ENCODE peak calls at places on chromosomes 7 and 10, in four cellular contexts. One of them, this sample, is unnamed. For H3K36me3, the result is how much of the 10 kb centered on the place peaks cover.

GRCh38 chr10:58424176-58424575 is 39.0 kb downstream of the TFAM start:
- DNase-seq in WERI-Rb-1: no peak
- DNase-seq in upper lobe of right lung: no peak
- DNase-seq in colonic mucosa: no peak
- DNase-seq in this sample: no peak

GRCh38 chr10:12914111-12914510 is 87.4 kb downstream of the CCDC3 start:
- DNase-seq in upper lobe of right lung: no peak
- DNase-seq in WERI-Rb-1: no peak
- DNase-seq in colonic mucosa: no peak
- DNase-seq in this sample: no peak

GRCh38 chr7:64544010-64544409 is 18.9 kb downstream of the ZNF680 start:
- DNase-seq in colonic mucosa: no peak
- DNase-seq in upper lobe of right lung: no peak
- DNase-seq in WERI-Rb-1: no peak
- DNase-seq in this sample: no peak

GRCh38 chr7:132485600-132486594 is 90.4 kb downstream of the PLXNA4 start:
- DNase-seq in WERI-Rb-1: no peak
- DNase-seq in upper lobe of right lung: no peak
- DNase-seq in colonic mucosa: no peak
- DNase-seq in this sample: no peak

GRCh38 chr7:155942226-155942950 is 130.1 kb upstream of the SHH start:
- DNase-seq in upper lobe of right lung: no peak
- DNase-seq in colonic mucosa: no peak
- DNase-seq in WERI-Rb-1: no peak
- DNase-seq in this sample: no peak

GRCh38 chr7:45623740-45624391 is 49.7 kb downstream of the ADCY1 start:
- DNase-seq in WERI-Rb-1: no peak
- DNase-seq in colonic mucosa: no peak
- DNase-seq in upper lobe of right lung: no peak
- DNase-seq in this sample: no peak

GRCh38 chr7:30510124-30511074 is 5.8 kb upstream of the GGCT start:
- DNase-seq in upper lobe of right lung: no peak
- DNase-seq in colonic mucosa: peak
- DNase-seq in WERI-Rb-1: peak
- DNase-seq in this sample: no peak

GRCh38 chr7:3021825-3022224 is 21.8 kb downstream of the CARD11 start:
- DNase-seq in WERI-Rb-1: no peak
- DNase-seq in upper lobe of right lung: no peak
- DNase-seq in colonic mucosa: no peak
- DNase-seq in this sample: no peak

GRCh38 chr7:114939484-114940097 is 17.7 kb downstream of the MDFIC start:
- DNase-seq in WERI-Rb-1: no peak
- DNase-seq in upper lobe of right lung: no peak
- DNase-seq in colonic mucosa: no peak
- DNase-seq in this sample: no peak

GRCh38 chr10:46560381-46560780 is 3.9 kb upstream of the GPRIN2 start:
- DNase-seq in colonic mucosa: no peak
- DNase-seq in upper lobe of right lung: peak
- DNase-seq in WERI-Rb-1: peak
- DNase-seq in this sample: no peak

GRCh38 chr7:131327626-131328386 is at the start of gene MKLN1:
- DNase-seq in WERI-Rb-1: peak
- DNase-seq in colonic mucosa: peak
- DNase-seq in upper lobe of right lung: peak
- DNase-seq in this sample: peak

GRCh38 chr7:68904635-68905034 is 693.6 kb upstream of the AUTS2 start:
- DNase-seq in colonic mucosa: no peak
- DNase-seq in WERI-Rb-1: no peak
- DNase-seq in upper lobe of right lung: no peak
- DNase-seq in this sample: no peak

GRCh38 chr7:834277-834676 is 2.0 kb downstream of the SUN1 start:
- DNase-seq in colonic mucosa: no peak
- DNase-seq in WERI-Rb-1: no peak
- DNase-seq in upper lobe of right lung: no peak
- DNase-seq in this sample: no peak

GRCh38 chr10:101645659-101646058 is 49.3 kb downstream of the FBXW4 start:
- DNase-seq in upper lobe of right lung: no peak
- DNase-seq in WERI-Rb-1: no peak
- DNase-seq in colonic mucosa: no peak
- DNase-seq in this sample: no peak

GRCh38 chr10:53256623-53257022 is 484.0 kb upstream of the MBL2 start:
- DNase-seq in WERI-Rb-1: no peak
- DNase-seq in upper lobe of right lung: no peak
- DNase-seq in colonic mucosa: no peak
- DNase-seq in this sample: no peak

GRCh38 chr7:32502656-32503189 is 7.4 kb downstream of the AVL9 start:
- DNase-seq in upper lobe of right lung: no peak
- DNase-seq in colonic mucosa: no peak
- DNase-seq in WERI-Rb-1: no peak
- DNase-seq in this sample: no peak

GRCh38 chr10:103095005-103095404 is 98.1 kb downstream of the NT5C2 start:
- DNase-seq in upper lobe of right lung: no peak
- DNase-seq in WERI-Rb-1: no peak
- DNase-seq in colonic mucosa: no peak
- DNase-seq in this sample: no peak

GRCh38 chr10:47260505-47261111 is 39.4 kb upstream of the GDF10 start:
- DNase-seq in upper lobe of right lung: no peak
- DNase-seq in WERI-Rb-1: peak
- DNase-seq in colonic mucosa: no peak
- DNase-seq in this sample: no peak

GRCh38 chr7:7264306-7265040 is 82.1 kb downstream of the C1GALT1 start:
- DNase-seq in colonic mucosa: no peak
- DNase-seq in WERI-Rb-1: no peak
- DNase-seq in upper lobe of right lung: no peak
- DNase-seq in this sample: no peak

GRCh38 chr10:45424668-45425404 is 50.8 kb downstream of the ALOX5 start:
- DNase-seq in upper lobe of right lung: peak
- DNase-seq in colonic mucosa: no peak
- DNase-seq in WERI-Rb-1: no peak
- DNase-seq in this sample: no peak

GRCh38 chr10:62244785-62245595 is 23.7 kb downstream of the RTKN2 start:
- DNase-seq in upper lobe of right lung: no peak
- DNase-seq in colonic mucosa: peak
- DNase-seq in WERI-Rb-1: peak
- DNase-seq in this sample: peak

GRCh38 chr7:75915416-75916156 is 631 bp downstream of the POR start:
- DNase-seq in colonic mucosa: peak
- DNase-seq in upper lobe of right lung: no peak
- DNase-seq in WERI-Rb-1: no peak
- DNase-seq in this sample: peak

GRCh38 chr10:113096111-113097045 is 146.3 kb downstream of the TCF7L2 start:
- DNase-seq in colonic mucosa: no peak
- DNase-seq in upper lobe of right lung: no peak
- DNase-seq in WERI-Rb-1: no peak
- DNase-seq in this sample: no peak

GRCh38 chr7:139562972-139563565 is 39.6 kb downstream of the CLEC2L start:
- DNase-seq in WERI-Rb-1: no peak
- DNase-seq in colonic mucosa: no peak
- DNase-seq in upper lobe of right lung: peak
- DNase-seq in this sample: no peak

GRCh38 chr10:21097926-21098355 is 200.8 kb upstream of the NEBL start:
- DNase-seq in colonic mucosa: no peak
- DNase-seq in WERI-Rb-1: no peak
- DNase-seq in upper lobe of right lung: no peak
- DNase-seq in this sample: no peak

GRCh38 chr7:116753130-116753529 is 81.1 kb downstream of the MET start:
- DNase-seq in WERI-Rb-1: no peak
- DNase-seq in upper lobe of right lung: no peak
- DNase-seq in colonic mucosa: no peak
- DNase-seq in this sample: no peak

GRCh38 chr7:121447191-121447920 is 51.2 kb upstream of the FAM3C start:
- DNase-seq in upper lobe of right lung: no peak
- DNase-seq in WERI-Rb-1: no peak
- DNase-seq in colonic mucosa: no peak
- DNase-seq in this sample: no peak

DNA sequence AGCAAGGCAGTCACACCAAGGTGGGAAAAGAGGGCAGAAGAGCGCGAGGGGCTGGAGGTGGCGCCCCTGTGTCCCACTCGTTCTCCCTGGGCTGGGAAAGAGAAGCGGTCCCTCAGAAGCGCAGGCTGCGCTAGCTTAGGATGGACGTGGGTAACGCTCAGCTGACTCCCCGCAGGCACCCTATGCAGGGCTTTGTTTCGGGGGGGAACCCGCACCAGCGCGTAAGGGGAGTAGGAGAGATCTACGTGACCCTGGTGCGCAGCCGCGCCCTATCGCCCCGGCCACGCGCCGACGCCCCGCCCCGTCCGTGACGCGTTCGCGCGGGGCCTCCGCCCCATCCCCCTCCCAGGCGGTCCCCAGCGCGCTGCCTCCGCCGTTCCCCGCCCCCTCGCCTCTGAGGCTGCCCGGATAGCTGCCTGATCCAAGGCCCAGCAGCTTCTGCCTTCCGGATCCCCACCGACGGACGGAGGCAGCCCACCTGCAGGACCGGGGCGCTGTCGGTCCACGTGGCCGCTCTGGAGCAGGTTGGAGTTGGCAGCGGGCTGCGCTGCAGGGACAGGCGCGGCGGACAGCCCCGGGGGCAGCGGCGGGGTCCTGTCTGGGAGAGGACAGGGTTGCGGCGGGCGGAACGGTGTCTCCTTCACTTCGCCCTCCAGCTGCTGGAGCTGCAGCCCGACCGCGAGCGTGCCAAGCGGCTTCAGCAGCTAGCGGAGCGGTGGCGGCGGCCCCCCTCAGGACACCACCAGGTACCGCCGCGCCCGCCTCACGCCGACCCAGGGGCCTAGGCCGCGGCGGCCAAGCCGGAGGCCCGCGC is at the start of gene VDAC2:
- DNase-seq in WERI-Rb-1: peak
- DNase-seq in colonic mucosa: peak
- DNase-seq in upper lobe of right lung: peak
- DNase-seq in this sample: peak
- TF ChIP-seq CTCF in WERI-Rb-1: no peak
- TF ChIP-seq CTCF in colonic mucosa: no peak
- TF ChIP-seq CTCF in upper lobe of right lung: no peak
- TF ChIP-seq CTCF in this sample: no peak

GRCh38 chr10:95335933-95336699 is 45.3 kb upstream of the PDLIM1 start:
- DNase-seq in colonic mucosa: no peak
- DNase-seq in WERI-Rb-1: no peak
- DNase-seq in upper lobe of right lung: no peak
- DNase-seq in this sample: no peak
- H3K36me3 ChIP-seq in colonic mucosa: under half
- H3K36me3 ChIP-seq in WERI-Rb-1: under half
- H3K36me3 ChIP-seq in upper lobe of right lung: under half
- H3K36me3 ChIP-seq in this sample: under half

GRCh38 chr10:125629758-125630376 is 53.1 kb downstream of the TEX36 start:
- DNase-seq in colonic mucosa: no peak
- DNase-seq in upper lobe of right lung: no peak
- DNase-seq in WERI-Rb-1: no peak
- DNase-seq in this sample: no peak
- TF ChIP-seq CTCF in colonic mucosa: peak
- TF ChIP-seq CTCF in upper lobe of right lung: peak
- TF ChIP-seq CTCF in WERI-Rb-1: peak
- TF ChIP-seq CTCF in this sample: peak

DNA sequence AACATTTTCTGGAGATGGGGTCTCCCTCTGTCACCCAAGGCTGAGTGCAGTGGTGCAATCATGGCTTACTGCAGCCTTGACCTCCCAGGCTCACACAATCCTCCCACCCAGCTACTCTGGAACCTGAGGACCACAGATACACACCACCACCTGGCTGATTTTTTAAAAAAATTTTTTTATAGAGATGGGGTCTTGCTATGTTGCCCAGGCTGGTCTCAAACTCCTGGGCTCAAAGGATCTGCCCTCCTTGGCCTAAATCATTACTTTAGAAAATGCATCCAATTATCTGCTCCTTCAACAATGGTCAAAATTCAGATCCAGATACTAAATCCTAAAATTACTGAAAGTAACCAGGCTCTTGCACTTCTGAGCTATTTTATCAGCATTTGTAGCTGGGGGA is 55.2 kb downstream of the CTBP2 start:
- DNase-seq in WERI-Rb-1: no peak
- DNase-seq in colonic mucosa: no peak
- DNase-seq in upper lobe of right lung: no peak
- DNase-seq in this sample: no peak
- H3K36me3 ChIP-seq in WERI-Rb-1: half or more
- H3K36me3 ChIP-seq in colonic mucosa: under half
- H3K36me3 ChIP-seq in upper lobe of right lung: under half
- H3K36me3 ChIP-seq in this sample: under half

GRCh38 chr10:5293691-5294550 is 70.8 kb upstream of the UCN3 start:
- DNase-seq in colonic mucosa: peak
- DNase-seq in upper lobe of right lung: peak
- DNase-seq in WERI-Rb-1: peak
- DNase-seq in this sample: peak
- TF ChIP-seq CTCF in colonic mucosa: peak
- TF ChIP-seq CTCF in upper lobe of right lung: peak
- TF ChIP-seq CTCF in WERI-Rb-1: peak
- TF ChIP-seq CTCF in this sample: peak

DNA sequence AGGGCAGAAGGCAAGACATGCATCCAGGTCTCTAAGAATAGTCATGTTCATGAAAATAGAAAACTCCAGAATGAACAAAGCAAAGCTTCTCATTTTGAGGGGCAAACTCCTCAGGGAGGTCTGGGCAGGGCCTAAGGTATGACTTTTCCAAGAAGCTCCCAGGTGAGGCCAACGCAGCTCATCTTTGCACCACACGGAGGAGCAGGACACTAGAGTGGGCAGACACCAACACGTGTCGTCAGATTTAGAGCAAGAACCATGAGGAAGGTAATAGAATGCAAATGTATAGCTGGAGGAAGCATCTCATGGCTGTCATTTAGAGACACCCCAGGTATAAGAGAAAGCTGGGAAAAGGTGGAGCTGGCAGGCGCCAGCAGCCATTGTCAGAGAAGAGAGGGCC is 95.7 kb downstream of the WDFY4 start:
- DNase-seq in colonic mucosa: peak
- DNase-seq in upper lobe of right lung: no peak
- DNase-seq in WERI-Rb-1: no peak
- DNase-seq in this sample: no peak
- H3K36me3 ChIP-seq in colonic mucosa: under half
- H3K36me3 ChIP-seq in upper lobe of right lung: under half
- H3K36me3 ChIP-seq in WERI-Rb-1: under half
- H3K36me3 ChIP-seq in this sample: under half

GRCh38 chr7:22548313-22548712 is 48.3 kb upstream of the STEAP1B start:
- DNase-seq in upper lobe of right lung: no peak
- DNase-seq in WERI-Rb-1: no peak
- DNase-seq in colonic mucosa: no peak
- DNase-seq in this sample: no peak

GRCh38 chr7:22549667-22550513 is 49.9 kb upstream of the STEAP1B start:
- DNase-seq in colonic mucosa: no peak
- DNase-seq in WERI-Rb-1: peak
- DNase-seq in upper lobe of right lung: no peak
- DNase-seq in this sample: no peak

GRCh38 chr7:22551768-22552513 is 52.0 kb upstream of the STEAP1B start:
- DNase-seq in WERI-Rb-1: no peak
- DNase-seq in colonic mucosa: no peak
- DNase-seq in upper lobe of right lung: no peak
- DNase-seq in this sample: peak

GRCh38 chr7:22549051-22549450 is 49.1 kb upstream of the STEAP1B start:
- DNase-seq in colonic mucosa: no peak
- DNase-seq in WERI-Rb-1: no peak
- DNase-seq in upper lobe of right lung: no peak
- DNase-seq in this sample: no peak

GRCh38 chr7:22550514-22551010 is 50.6 kb upstream of the STEAP1B start:
- DNase-seq in WERI-Rb-1: no peak
- DNase-seq in upper lobe of right lung: no peak
- DNase-seq in colonic mucosa: no peak
- DNase-seq in this sample: no peak
- TF ChIP-seq CTCF in WERI-Rb-1: no peak
- TF ChIP-seq CTCF in upper lobe of right lung: no peak
- TF ChIP-seq CTCF in colonic mucosa: no peak
- TF ChIP-seq CTCF in this sample: no peak

GRCh38 chr10:6019010-6019782 is 41.9 kb upstream of the IL15RA start:
- DNase-seq in colonic mucosa: no peak
- DNase-seq in upper lobe of right lung: no peak
- DNase-seq in WERI-Rb-1: no peak
- DNase-seq in this sample: no peak
- H3K36me3 ChIP-seq in colonic mucosa: under half
- H3K36me3 ChIP-seq in upper lobe of right lung: under half
- H3K36me3 ChIP-seq in WERI-Rb-1: under half
- H3K36me3 ChIP-seq in this sample: under half

This sample was measured in GM06990.